ENCODE peak calls at places on chromosome 16, in six cellular contexts. U is stimulated activated CD8-positive, alpha-beta memory T cell treated with anti-CD3 and anti-CD28 coated beads, Interleukin-15, amount 100 ng/mL, for 1 hour; C is NCI-H82; Q is activated CD4-positive, alpha-beta T cell treated with anti-CD3 and anti-CD28 coated beads, Interleukin-2, amount 50 U/mL, for 48 hours; B is IMR-90; X is stimulated activated CD4-positive, alpha-beta T cell treated with anti-CD3 and anti-CD28 coated beads, TNF-alpha, amount 100 ng/mL, for 4 hours. N is an unnamed sample.

GRCh38 chr16:4414187-4414909 is 2.0 kb downstream of the CORO7 start:
- DNase-seq in B (no peak), U (peak), C (no peak), X (peak), Q (peak), N (no peak)

GRCh38 chr16:13795131-13795530 is 124.8 kb upstream of the ERCC4 start:
- DNase-seq in Q (no peak), B (no peak), C (no peak), X (no peak), U (no peak), N (no peak)

GRCh38 chr16:27506771-27507170 is 42.9 kb downstream of the GTF3C1 start:
- DNase-seq in X (no peak), Q (no peak), B (no peak), C (no peak), U (no peak), N (no peak)

GRCh38 chr16:4852221-4852872 is 5.1 kb downstream of the UBN1 start:
- DNase-seq in B (peak), Q (no peak), C (no peak), X (no peak), U (no peak), N (no peak)

GRCh38 chr16:60199154-60199553 is 1465.0 kb upstream of the GOT2 start:
- DNase-seq in U (no peak), B (no peak), X (no peak), C (no peak), Q (no peak), N (no peak)

GRCh38 chr16:4505356-4506153 is 29.4 kb downstream of the HMOX2 start:
- DNase-seq in B (no peak), C (no peak), X (peak), U (peak), Q (peak), N (no peak)

GRCh38 chr16:75257886-75258806 is 6.7 kb upstream of the BCAR1 start:
- DNase-seq in B (no peak), X (no peak), C (no peak), Q (no peak), U (no peak), N (no peak)

GRCh38 chr16:29994613-29995329 is 646 bp downstream of the HIRIP3 start:
- DNase-seq in Q (peak), C (peak), B (peak), X (peak), U (peak), N (no peak)

GRCh38 chr16:62870554-62870953 is 834.3 kb upstream of the CDH8 start:
- DNase-seq in U (no peak), B (no peak), X (no peak), C (no peak), Q (no peak), N (no peak)

N was measured in D721Med.